ENCODE peak calls at places on chromosomes 7 and 10, in five cellular contexts. One of them, this sample, is unnamed.

GRCh38 chr10:49756641-49757040 is 5.5 kb downstream of the OGDHL start:
- DNase-seq in stimulated activated CD8-positive, alpha-beta memory T cell treated with anti-CD3 and anti-CD28 coated beads, Interleukin-4, amount 100 ng/mL, for 24 hours: no peak
- DNase-seq in amniotic epithelial cell: no peak
- DNase-seq in RWPE1: no peak
- DNase-seq in left colon: no peak
- DNase-seq in this sample: no peak

GRCh38 chr10:110918633-110919348 is at the start of gene BBIP1:
- DNase-seq in amniotic epithelial cell: peak
- DNase-seq in stimulated activated CD8-positive, alpha-beta memory T cell treated with anti-CD3 and anti-CD28 coated beads, Interleukin-4, amount 100 ng/mL, for 24 hours: peak
- DNase-seq in left colon: no peak
- DNase-seq in RWPE1: peak
- DNase-seq in this sample: peak

GRCh38 chr10:127195041-127195506 is 1.3 kb downstream of the INSYN2A start:
- DNase-seq in stimulated activated CD8-positive, alpha-beta memory T cell treated with anti-CD3 and anti-CD28 coated beads, Interleukin-4, amount 100 ng/mL, for 24 hours: no peak
- DNase-seq in amniotic epithelial cell: no peak
- DNase-seq in RWPE1: peak
- DNase-seq in left colon: no peak
- DNase-seq in this sample: no peak

GRCh38 chr10:49139866-49140195 is 6.0 kb upstream of the FAM170B start:
- DNase-seq in amniotic epithelial cell: peak
- DNase-seq in stimulated activated CD8-positive, alpha-beta memory T cell treated with anti-CD3 and anti-CD28 coated beads, Interleukin-4, amount 100 ng/mL, for 24 hours: no peak
- DNase-seq in left colon: no peak
- DNase-seq in RWPE1: peak
- DNase-seq in this sample: no peak

GRCh38 chr10:100157140-100157539 is 28.7 kb downstream of the ERLIN1 start:
- DNase-seq in amniotic epithelial cell: no peak
- DNase-seq in RWPE1: peak
- DNase-seq in stimulated activated CD8-positive, alpha-beta memory T cell treated with anti-CD3 and anti-CD28 coated beads, Interleukin-4, amount 100 ng/mL, for 24 hours: no peak
- DNase-seq in left colon: no peak
- DNase-seq in this sample: no peak

GRCh38 chr10:96556003-96556402 is 30.8 kb downstream of the TM9SF3 start:
- DNase-seq in amniotic epithelial cell: no peak
- DNase-seq in left colon: no peak
- DNase-seq in stimulated activated CD8-positive, alpha-beta memory T cell treated with anti-CD3 and anti-CD28 coated beads, Interleukin-4, amount 100 ng/mL, for 24 hours: no peak
- DNase-seq in RWPE1: peak
- DNase-seq in this sample: no peak

GRCh38 chr10:43930243-43930642 is 281.6 kb upstream of the ZNF32 start:
- DNase-seq in RWPE1: no peak
- DNase-seq in stimulated activated CD8-positive, alpha-beta memory T cell treated with anti-CD3 and anti-CD28 coated beads, Interleukin-4, amount 100 ng/mL, for 24 hours: no peak
- DNase-seq in amniotic epithelial cell: no peak
- DNase-seq in left colon: no peak
- DNase-seq in this sample: no peak

GRCh38 chr10:120483006-120483405 is 26.0 kb downstream of the PLPP4 start:
- DNase-seq in amniotic epithelial cell: no peak
- DNase-seq in RWPE1: no peak
- DNase-seq in stimulated activated CD8-positive, alpha-beta memory T cell treated with anti-CD3 and anti-CD28 coated beads, Interleukin-4, amount 100 ng/mL, for 24 hours: no peak
- DNase-seq in left colon: no peak
- DNase-seq in this sample: no peak

GRCh38 chr10:97587183-97587582 is 2.3 kb upstream of the C10orf62 start:
- DNase-seq in stimulated activated CD8-positive, alpha-beta memory T cell treated with anti-CD3 and anti-CD28 coated beads, Interleukin-4, amount 100 ng/mL, for 24 hours: no peak
- DNase-seq in RWPE1: no peak
- DNase-seq in amniotic epithelial cell: no peak
- DNase-seq in left colon: no peak
- DNase-seq in this sample: no peak

GRCh38 chr10:48472670-48473069 is 132.2 kb downstream of the ARHGAP22 start:
- DNase-seq in amniotic epithelial cell: no peak
- DNase-seq in left colon: no peak
- DNase-seq in RWPE1: no peak
- DNase-seq in stimulated activated CD8-positive, alpha-beta memory T cell treated with anti-CD3 and anti-CD28 coated beads, Interleukin-4, amount 100 ng/mL, for 24 hours: no peak
- DNase-seq in this sample: no peak

GRCh38 chr7:39826166-39826565 is 123.9 kb upstream of the CDK13 start:
- DNase-seq in RWPE1: no peak
- DNase-seq in amniotic epithelial cell: no peak
- DNase-seq in left colon: no peak
- DNase-seq in stimulated activated CD8-positive, alpha-beta memory T cell treated with anti-CD3 and anti-CD28 coated beads, Interleukin-4, amount 100 ng/mL, for 24 hours: no peak
- DNase-seq in this sample: no peak

GRCh38 chr10:43644252-43644651 is 4.4 kb downstream of the ZNF32 start:
- DNase-seq in left colon: no peak
- DNase-seq in amniotic epithelial cell: peak
- DNase-seq in RWPE1: no peak
- DNase-seq in stimulated activated CD8-positive, alpha-beta memory T cell treated with anti-CD3 and anti-CD28 coated beads, Interleukin-4, amount 100 ng/mL, for 24 hours: no peak
- DNase-seq in this sample: no peak

GRCh38 chr10:124741281-124741921 is 2.8 kb downstream of the FAM53B start:
- DNase-seq in left colon: peak
- DNase-seq in RWPE1: peak
- DNase-seq in amniotic epithelial cell: peak
- DNase-seq in stimulated activated CD8-positive, alpha-beta memory T cell treated with anti-CD3 and anti-CD28 coated beads, Interleukin-4, amount 100 ng/mL, for 24 hours: peak
- DNase-seq in this sample: no peak

GRCh38 chr10:112122827-112123226 is 60.7 kb downstream of the GPAM start:
- DNase-seq in stimulated activated CD8-positive, alpha-beta memory T cell treated with anti-CD3 and anti-CD28 coated beads, Interleukin-4, amount 100 ng/mL, for 24 hours: no peak
- DNase-seq in amniotic epithelial cell: no peak
- DNase-seq in left colon: no peak
- DNase-seq in RWPE1: no peak
- DNase-seq in this sample: no peak

GRCh38 chr10:63240807-63241206 is 107.7 kb downstream of the NRBF2 start:
- DNase-seq in amniotic epithelial cell: no peak
- DNase-seq in RWPE1: no peak
- DNase-seq in left colon: no peak
- DNase-seq in stimulated activated CD8-positive, alpha-beta memory T cell treated with anti-CD3 and anti-CD28 coated beads, Interleukin-4, amount 100 ng/mL, for 24 hours: no peak
- DNase-seq in this sample: no peak

GRCh38 chr7:22351878-22352277 is 5.1 kb downstream of the RAPGEF5 start:
- DNase-seq in RWPE1: no peak
- DNase-seq in amniotic epithelial cell: no peak
- DNase-seq in left colon: no peak
- DNase-seq in stimulated activated CD8-positive, alpha-beta memory T cell treated with anti-CD3 and anti-CD28 coated beads, Interleukin-4, amount 100 ng/mL, for 24 hours: no peak
- DNase-seq in this sample: no peak

GRCh38 chr10:124717911-124718734 is 26.1 kb downstream of the FAM53B start:
- DNase-seq in amniotic epithelial cell: peak
- DNase-seq in stimulated activated CD8-positive, alpha-beta memory T cell treated with anti-CD3 and anti-CD28 coated beads, Interleukin-4, amount 100 ng/mL, for 24 hours: peak
- DNase-seq in left colon: no peak
- DNase-seq in RWPE1: no peak
- DNase-seq in this sample: no peak

GRCh38 chr10:557792-558328 is 131.6 kb downstream of the DIP2C start:
- DNase-seq in amniotic epithelial cell: no peak
- DNase-seq in stimulated activated CD8-positive, alpha-beta memory T cell treated with anti-CD3 and anti-CD28 coated beads, Interleukin-4, amount 100 ng/mL, for 24 hours: no peak
- DNase-seq in left colon: no peak
- DNase-seq in RWPE1: no peak
- DNase-seq in this sample: no peak

GRCh38 chr7:1459930-1460756 is 873 bp upstream of the MICALL2 start:
- DNase-seq in RWPE1: no peak
- DNase-seq in stimulated activated CD8-positive, alpha-beta memory T cell treated with anti-CD3 and anti-CD28 coated beads, Interleukin-4, amount 100 ng/mL, for 24 hours: no peak
- DNase-seq in left colon: peak
- DNase-seq in amniotic epithelial cell: no peak
- DNase-seq in this sample: no peak

GRCh38 chr7:111727905-111728634 is 165.8 kb upstream of the IMMP2L start:
- DNase-seq in stimulated activated CD8-positive, alpha-beta memory T cell treated with anti-CD3 and anti-CD28 coated beads, Interleukin-4, amount 100 ng/mL, for 24 hours: no peak
- DNase-seq in RWPE1: no peak
- DNase-seq in amniotic epithelial cell: no peak
- DNase-seq in left colon: no peak
- DNase-seq in this sample: no peak

GRCh38 chr7:6709808-6710207 is 3.1 kb upstream of the ZNF12 start:
- DNase-seq in amniotic epithelial cell: no peak
- DNase-seq in RWPE1: no peak
- DNase-seq in stimulated activated CD8-positive, alpha-beta memory T cell treated with anti-CD3 and anti-CD28 coated beads, Interleukin-4, amount 100 ng/mL, for 24 hours: no peak
- DNase-seq in left colon: no peak
- DNase-seq in this sample: no peak

GRCh38 chr7:54967384-54967783 is 51.4 kb upstream of the EGFR start:
- DNase-seq in left colon: no peak
- DNase-seq in amniotic epithelial cell: peak
- DNase-seq in stimulated activated CD8-positive, alpha-beta memory T cell treated with anti-CD3 and anti-CD28 coated beads, Interleukin-4, amount 100 ng/mL, for 24 hours: no peak
- DNase-seq in RWPE1: peak
- DNase-seq in this sample: peak

GRCh38 chr10:133357293-133358151 is at the start of gene FUOM:
- DNase-seq in RWPE1: peak
- DNase-seq in amniotic epithelial cell: no peak
- DNase-seq in stimulated activated CD8-positive, alpha-beta memory T cell treated with anti-CD3 and anti-CD28 coated beads, Interleukin-4, amount 100 ng/mL, for 24 hours: peak
- DNase-seq in left colon: peak
- DNase-seq in this sample: no peak

GRCh38 chr7:22561356-22561755 is 61.4 kb upstream of the STEAP1B start:
- DNase-seq in stimulated activated CD8-positive, alpha-beta memory T cell treated with anti-CD3 and anti-CD28 coated beads, Interleukin-4, amount 100 ng/mL, for 24 hours: no peak
- DNase-seq in RWPE1: peak
- DNase-seq in amniotic epithelial cell: peak
- DNase-seq in left colon: peak
- DNase-seq in this sample: no peak

GRCh38 chr10:123301077-123301875 is 147.1 kb downstream of the BUB3 start:
- DNase-seq in RWPE1: peak
- DNase-seq in left colon: peak
- DNase-seq in amniotic epithelial cell: no peak
- DNase-seq in stimulated activated CD8-positive, alpha-beta memory T cell treated with anti-CD3 and anti-CD28 coated beads, Interleukin-4, amount 100 ng/mL, for 24 hours: no peak
- DNase-seq in this sample: no peak

GRCh38 chr7:47778153-47778661 is 170.1 kb downstream of the PKD1L1 start:
- DNase-seq in amniotic epithelial cell: no peak
- DNase-seq in stimulated activated CD8-positive, alpha-beta memory T cell treated with anti-CD3 and anti-CD28 coated beads, Interleukin-4, amount 100 ng/mL, for 24 hours: no peak
- DNase-seq in RWPE1: no peak
- DNase-seq in left colon: no peak
- DNase-seq in this sample: peak

GRCh38 chr10:1166828-1167275 is 110.7 kb downstream of the WDR37 start:
- DNase-seq in stimulated activated CD8-positive, alpha-beta memory T cell treated with anti-CD3 and anti-CD28 coated beads, Interleukin-4, amount 100 ng/mL, for 24 hours: no peak
- DNase-seq in RWPE1: no peak
- DNase-seq in left colon: no peak
- DNase-seq in amniotic epithelial cell: no peak
- DNase-seq in this sample: no peak

GRCh38 chr7:27031289-27032172 is 64.3 kb downstream of the HOXA1 start:
- DNase-seq in RWPE1: peak
- DNase-seq in amniotic epithelial cell: peak
- DNase-seq in left colon: no peak
- DNase-seq in stimulated activated CD8-positive, alpha-beta memory T cell treated with anti-CD3 and anti-CD28 coated beads, Interleukin-4, amount 100 ng/mL, for 24 hours: no peak
- DNase-seq in this sample: no peak

GRCh38 chr10:118908487-118909280 is 120.8 kb upstream of the NANOS1 start:
- DNase-seq in RWPE1: no peak
- DNase-seq in stimulated activated CD8-positive, alpha-beta memory T cell treated with anti-CD3 and anti-CD28 coated beads, Interleukin-4, amount 100 ng/mL, for 24 hours: no peak
- DNase-seq in amniotic epithelial cell: no peak
- DNase-seq in left colon: peak
- DNase-seq in this sample: no peak

GRCh38 chr7:64877714-64878610 is 25.1 kb upstream of the ZNF273 start:
- DNase-seq in RWPE1: no peak
- DNase-seq in amniotic epithelial cell: no peak
- DNase-seq in left colon: no peak
- DNase-seq in stimulated activated CD8-positive, alpha-beta memory T cell treated with anti-CD3 and anti-CD28 coated beads, Interleukin-4, amount 100 ng/mL, for 24 hours: no peak
- DNase-seq in this sample: no peak

GRCh38 chr10:119940487-119940886 is 48.0 kb downstream of the SEC23IP start:
- DNase-seq in left colon: no peak
- DNase-seq in stimulated activated CD8-positive, alpha-beta memory T cell treated with anti-CD3 and anti-CD28 coated beads, Interleukin-4, amount 100 ng/mL, for 24 hours: no peak
- DNase-seq in RWPE1: no peak
- DNase-seq in amniotic epithelial cell: peak
- DNase-seq in this sample: no peak

GRCh38 chr10:73968101-73968515 is 29.8 kb upstream of the VCL start:
- DNase-seq in stimulated activated CD8-positive, alpha-beta memory T cell treated with anti-CD3 and anti-CD28 coated beads, Interleukin-4, amount 100 ng/mL, for 24 hours: peak
- DNase-seq in RWPE1: no peak
- DNase-seq in left colon: no peak
- DNase-seq in amniotic epithelial cell: no peak
- DNase-seq in this sample: no peak

GRCh38 chr10:101397140-101397539 is 43.2 kb downstream of the BTRC start:
- DNase-seq in stimulated activated CD8-positive, alpha-beta memory T cell treated with anti-CD3 and anti-CD28 coated beads, Interleukin-4, amount 100 ng/mL, for 24 hours: no peak
- DNase-seq in left colon: no peak
- DNase-seq in amniotic epithelial cell: peak
- DNase-seq in RWPE1: peak
- DNase-seq in this sample: no peak

GRCh38 chr7:27774717-27775328 is 34.9 kb downstream of the TAX1BP1 start:
- DNase-seq in RWPE1: peak
- DNase-seq in left colon: no peak
- DNase-seq in amniotic epithelial cell: peak
- DNase-seq in stimulated activated CD8-positive, alpha-beta memory T cell treated with anti-CD3 and anti-CD28 coated beads, Interleukin-4, amount 100 ng/mL, for 24 hours: no peak
- DNase-seq in this sample: no peak

GRCh38 chr7:93352881-93353280 is 120.7 kb downstream of the VPS50 start:
- DNase-seq in stimulated activated CD8-positive, alpha-beta memory T cell treated with anti-CD3 and anti-CD28 coated beads, Interleukin-4, amount 100 ng/mL, for 24 hours: no peak
- DNase-seq in amniotic epithelial cell: no peak
- DNase-seq in left colon: no peak
- DNase-seq in RWPE1: no peak
- DNase-seq in this sample: no peak

GRCh38 chr7:44132039-44132438 is 8.7 kb upstream of the POLD2 start:
- DNase-seq in RWPE1: no peak
- DNase-seq in amniotic epithelial cell: peak
- DNase-seq in left colon: no peak
- DNase-seq in stimulated activated CD8-positive, alpha-beta memory T cell treated with anti-CD3 and anti-CD28 coated beads, Interleukin-4, amount 100 ng/mL, for 24 hours: no peak
- DNase-seq in this sample: no peak

GRCh38 chr10:90652519-90652918 is 205.3 kb downstream of the HTR7 start:
- DNase-seq in RWPE1: peak
- DNase-seq in amniotic epithelial cell: peak
- DNase-seq in stimulated activated CD8-positive, alpha-beta memory T cell treated with anti-CD3 and anti-CD28 coated beads, Interleukin-4, amount 100 ng/mL, for 24 hours: no peak
- DNase-seq in left colon: no peak
- DNase-seq in this sample: no peak